ENCODE peak calls at places on chromosomes 3 and 15, in seven cellular contexts. A is HAP-1; X is GM12878; M is Peyer's patch; S is CD8-positive, alpha-beta T cell; P is lower lobe of right lung; J is GM23338. G is an unnamed sample.

GRCh38 chr15:44603126-44603525 is 60.3 kb downstream of the SPG11 start:
- DNase-seq in A (no peak), X (no peak), M (no peak), S (no peak), P (no peak), J (no peak), G (no peak)

GRCh38 chr3:144259267-144259666 is 287.6 kb downstream of the DIPK2A start:
- DNase-seq in A (no peak), X (no peak), M (no peak), S (no peak), P (no peak), J (no peak), G (no peak)

GRCh38 chr15:31214864-31215489 is 111.7 kb upstream of the KLF13 start:
- DNase-seq in A (no peak), X (no peak), M (peak; percentile 55), S (no peak), P (peak; percentile 88), J (no peak), G (peak; percentile 40)

GRCh38 chr3:29721789-29722188 is 440.9 kb downstream of the RBMS3 start:
- DNase-seq in A (no peak), X (no peak), M (no peak), S (no peak), P (no peak), J (no peak), G (no peak)

GRCh38 chr3:26070854-26071253 is 281.0 kb downstream of the OXSM start:
- DNase-seq in A (no peak), X (no peak), M (no peak), S (no peak), P (no peak), J (no peak), G (no peak)

GRCh38 chr15:70348581-70349344 is 251.0 kb upstream of the TLE3 start:
- DNase-seq in A (no peak), X (no peak), M (peak; percentile 53), S (no peak), P (peak; percentile 69), J (no peak), G (no peak)

GRCh38 chr3:98894791-98895576 is 6.5 kb downstream of the DCBLD2 start:
- DNase-seq in A (no peak), X (no peak), M (no peak), S (no peak), P (no peak), J (no peak), G (no peak)

GRCh38 chr15:37289109-37289765 is 188.9 kb upstream of the MEIS2 start:
- DNase-seq in A (peak; percentile 54), X (no peak), M (no peak), S (no peak), P (no peak), J (peak; percentile 73), G (peak; percentile 16)

GRCh38 chr15:40543631-40544294 is 21.1 kb downstream of the CCDC32 start:
- DNase-seq in A (no peak), X (peak; percentile 94), M (no peak), S (no peak), P (no peak), J (no peak), G (no peak)

GRCh38 chr3:13419356-13420050 is 619 bp downstream of the NUP210 start:
- DNase-seq in A (peak; percentile 49), X (no peak), M (peak; percentile 74), S (peak; percentile 53), P (peak; percentile 77), J (peak; percentile 61), G (peak; percentile 91)

GRCh38 chr3:65729553-65729952 is 309.2 kb downstream of the MAGI1 start:
- DNase-seq in A (no peak), X (no peak), M (no peak), S (no peak), P (no peak), J (no peak), G (no peak)

GRCh38 chr3:31066999-31067398 is 172.5 kb upstream of the GADL1 start:
- DNase-seq in A (peak; percentile 62), X (no peak), M (no peak), S (no peak), P (no peak), J (no peak), G (no peak)

DNA sequence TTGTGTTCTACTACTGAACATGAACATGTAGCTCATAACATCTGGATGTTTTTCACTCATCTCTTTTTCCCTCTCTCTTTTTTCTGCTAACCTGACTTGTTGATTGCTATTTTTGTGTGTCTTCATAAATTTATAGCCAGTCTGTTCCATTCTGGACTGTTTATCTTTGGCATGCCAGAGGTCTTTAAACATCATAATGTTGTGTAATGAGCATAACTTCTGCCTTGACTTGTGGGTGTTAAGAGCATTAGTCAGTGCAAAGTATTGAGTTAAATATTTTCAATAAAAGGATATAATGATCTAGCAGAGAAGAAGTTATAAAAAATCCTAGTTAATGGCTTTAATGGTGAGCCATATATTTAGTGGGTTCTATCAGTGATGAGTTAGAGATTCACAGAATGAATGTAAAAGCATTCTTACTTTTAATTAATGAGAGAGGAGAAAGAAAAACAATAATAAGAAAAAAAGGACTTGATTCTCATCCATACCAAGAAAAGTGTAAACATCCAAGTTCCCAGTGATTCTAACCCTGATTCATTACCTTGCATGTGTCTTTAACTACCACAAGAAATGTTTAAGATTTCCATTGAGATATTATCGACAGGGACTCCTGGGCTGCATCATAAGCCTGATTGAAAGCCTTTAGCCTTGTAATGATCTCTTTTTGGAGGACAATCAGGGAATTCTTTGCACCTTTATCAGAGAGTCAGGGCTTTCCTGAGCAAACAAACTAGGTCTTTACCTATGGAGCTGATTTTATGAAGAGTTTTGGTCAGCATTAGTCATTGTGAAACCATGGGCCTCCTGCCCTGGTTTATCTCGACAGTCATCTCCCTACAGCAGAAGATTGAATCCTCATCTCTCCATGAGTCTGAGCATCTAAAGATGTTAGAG is 22.9 kb downstream of the MITF start:
- DNase-seq in A (no peak), X (no peak), M (no peak), S (no peak), P (no peak), J (no peak), G (no peak)
- H3K4me3 ChIP-seq in A (no peak overlapping the region), X (no peak overlapping the region), M (no peak overlapping the region), S (no peak overlapping the region), P (no peak overlapping the region), J (no peak overlapping the region), G (no peak overlapping the region)

GRCh38 chr3:101725890-101726275 is 1.5 kb downstream of the CEP97 start:
- DNase-seq in A (no peak), X (no peak), M (no peak), S (no peak), P (no peak), J (no peak), G (no peak)

GRCh38 chr3:101732240-101732641 is 7.8 kb downstream of the CEP97 start:
- DNase-seq in A (no peak), X (no peak), M (no peak), S (no peak), P (no peak), J (no peak), G (no peak)

GRCh38 chr3:101735833-101736232 is 11.4 kb downstream of the CEP97 start:
- DNase-seq in A (no peak), X (no peak), M (no peak), S (no peak), P (no peak), J (peak; percentile 41), G (no peak)

GRCh38 chr3:101729586-101729985 is 5.2 kb downstream of the CEP97 start:
- DNase-seq in A (no peak), X (no peak), M (no peak), S (no peak), P (no peak), J (no peak), G (no peak)

GRCh38 chr3:101730839-101731238 is 6.4 kb downstream of the CEP97 start:
- DNase-seq in A (no peak), X (no peak), M (no peak), S (no peak), P (no peak), J (no peak), G (no peak)
- H3K36me3 ChIP-seq in A (peaks cover 49% of the 10 kb centered on the region), X (peaks cover 11% of the 10 kb centered on the region), M (no peaks in the 10 kb centered on the region), S (peaks cover 26% of the 10 kb centered on the region), P (peaks cover 68% of the 10 kb centered on the region), J (peaks cover 40% of the 10 kb centered on the region), G (peaks cover 15% of the 10 kb centered on the region)

DNA sequence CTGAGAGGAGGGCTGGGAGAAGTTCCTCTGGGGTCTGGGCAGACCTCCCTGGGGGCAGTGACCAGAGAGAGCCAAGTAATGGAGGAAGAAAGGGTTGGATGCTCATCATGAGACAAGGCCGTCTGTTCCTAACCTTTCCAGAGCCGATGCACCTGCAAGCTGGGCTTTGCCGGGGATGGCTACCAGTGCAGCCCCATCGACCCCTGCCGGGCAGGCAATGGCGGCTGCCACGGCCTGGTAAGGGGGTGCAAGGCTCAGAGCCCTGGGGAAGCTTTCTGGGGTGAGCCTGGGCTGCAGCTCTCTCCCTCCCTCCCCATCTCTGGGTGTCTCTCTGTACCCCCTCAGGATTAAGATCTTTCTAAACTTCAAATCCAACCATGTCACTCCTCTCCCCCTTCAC is 16.4 kb downstream of the STAB1 start:
- DNase-seq in A (no peak), X (no peak), M (no peak), S (no peak), P (no peak), J (no peak), G (no peak)
- H3K27me3 ChIP-seq in A (peaks cover 2% of the 10 kb centered on the region), X (no peaks in the 10 kb centered on the region), M (no peaks in the 10 kb centered on the region), S (no peaks in the 10 kb centered on the region), P (no peaks in the 10 kb centered on the region), J (no peaks in the 10 kb centered on the region), G (no peaks in the 10 kb centered on the region)

DNA sequence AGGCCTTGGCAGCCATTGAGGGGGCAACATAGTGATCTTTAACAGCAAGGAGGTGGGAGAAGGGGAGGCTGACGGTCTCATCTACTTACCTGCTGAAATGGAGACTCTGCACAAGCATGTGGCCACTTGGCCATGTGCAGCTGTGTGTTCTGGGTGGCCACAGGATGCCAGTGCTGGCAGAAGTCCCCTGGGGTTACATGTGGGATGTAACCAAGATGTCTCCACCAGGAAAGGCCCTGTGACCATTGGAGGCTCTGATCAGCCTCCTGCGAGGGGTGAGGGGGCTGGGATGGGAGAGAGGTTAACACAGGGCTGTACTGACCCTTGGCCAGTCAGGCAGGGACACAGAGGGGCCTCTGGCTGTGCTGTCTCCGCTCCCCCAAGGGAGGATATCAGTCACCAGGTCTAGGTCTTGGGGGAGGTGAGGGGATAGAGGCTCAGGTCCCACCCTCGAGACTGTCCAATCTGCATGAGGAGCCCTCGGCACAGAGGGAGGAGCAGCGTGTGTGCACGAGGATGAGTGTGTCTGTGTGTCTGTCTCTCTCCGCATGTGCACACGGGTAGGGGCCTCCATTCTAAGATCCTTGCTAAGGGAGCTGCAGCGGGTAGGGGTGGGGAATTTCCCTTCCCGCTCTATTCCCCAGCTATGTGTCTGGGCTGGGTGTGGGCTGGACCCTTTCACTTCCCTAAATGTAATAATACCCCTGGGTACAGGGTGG is 19.5 kb downstream of the PRKCD start:
- DNase-seq in A (no peak), X (peak; percentile 84), M (peak; percentile 84), S (no peak), P (peak; percentile 70), J (no peak), G (no peak)
- H3K4me3 ChIP-seq in A (no peak overlapping the region), X (peak overlapping the region; percentile 19), M (no peak overlapping the region), S (no peak overlapping the region), P (no peak overlapping the region), J (no peak overlapping the region), G (no peak overlapping the region)

G was measured in H7.